ENCODE peak calls at places on chromosomes 16 and 17, in eight cellular contexts. I is CD8-positive, alpha-beta T cell; A is AG08396; S is neural crest cell; Y is SHP77; T is cortex of kidney; R is substantia nigra; F is T-helper 1 cell. Z is an unnamed sample.

GRCh38 chr16:85460252-85460982 is 152.7 kb upstream of the GSE1 start:
- DNase-seq in S (no peak), F (no peak), Y (no peak), I (no peak), A (no peak), R (no peak), T (no peak), Z (peak)

GRCh38 chr17:81722184-81723120 is 10.4 kb downstream of the SLC25A10 start:
- DNase-seq in F (no peak), I (no peak), R (no peak), A (no peak), Y (no peak), T (no peak), S (no peak), Z (no peak)

GRCh38 chr17:42403150-42403549 is 14.9 kb upstream of the STAT3 start:
- DNase-seq in T (no peak), S (no peak), A (no peak), R (no peak), Y (peak), I (peak), F (no peak), Z (peak)

GRCh38 chr17:51256101-51256500 is 3.7 kb downstream of the MBTD1 start:
- DNase-seq in S (no peak), F (no peak), R (no peak), Y (no peak), T (no peak), I (no peak), A (no peak), Z (no peak)

GRCh38 chr17:78252111-78252634 is 20.7 kb downstream of the TMEM235 start:
- DNase-seq in F (peak), Y (no peak), T (no peak), A (no peak), S (no peak), I (peak), R (no peak), Z (no peak)

GRCh38 chr17:39045948-39046679 is 78.9 kb upstream of the FBXO47 start:
- DNase-seq in I (no peak), F (no peak), A (no peak), T (no peak), Y (no peak), R (no peak), S (no peak), Z (no peak)

GRCh38 chr17:63435681-63436522 is 10.2 kb downstream of the CYB561 start:
- DNase-seq in I (no peak), T (no peak), A (no peak), F (no peak), R (no peak), Y (no peak), S (no peak), Z (peak)

GRCh38 chr16:75224281-75224680 is 5.5 kb downstream of the CTRB1 start:
- DNase-seq in I (no peak), F (no peak), T (no peak), A (no peak), S (no peak), R (no peak), Y (no peak), Z (no peak)